ENCODE peak calls at places on chromosomes 4 and X, in four cellular contexts. One of them, this sample, is unnamed.

GRCh38 chr4:39928538-39928937 is 49.2 kb downstream of the PDS5A start:
- DNase-seq in tibial artery: no peak
- DNase-seq in AG04450: no peak
- DNase-seq in pancreas: no peak
- DNase-seq in this sample: no peak

GRCh38 chr4:180134116-180134866 is 2108.9 kb upstream of the TENM3 start:
- DNase-seq in tibial artery: no peak
- DNase-seq in AG04450: no peak
- DNase-seq in pancreas: peak
- DNase-seq in this sample: no peak

GRCh38 chrX:100264200-100264599 is 145.9 kb downstream of the PCDH19 start:
- DNase-seq in tibial artery: no peak
- DNase-seq in AG04450: no peak
- DNase-seq in pancreas: no peak
- DNase-seq in this sample: no peak

GRCh38 chrX:74449322-74449936 is 28.1 kb downstream of the SLC16A2 start:
- DNase-seq in tibial artery: no peak
- DNase-seq in AG04450: no peak
- DNase-seq in pancreas: no peak
- DNase-seq in this sample: no peak

GRCh38 chrX:115912372-115912897 is 258.1 kb upstream of the AGTR2 start:
- DNase-seq in tibial artery: no peak
- DNase-seq in AG04450: no peak
- DNase-seq in pancreas: no peak
- DNase-seq in this sample: no peak

GRCh38 chr4:61514991-61515390 is 314.9 kb downstream of the ADGRL3 start:
- DNase-seq in tibial artery: no peak
- DNase-seq in AG04450: no peak
- DNase-seq in pancreas: no peak
- DNase-seq in this sample: no peak

GRCh38 chrX:10631416-10632145 is 11.2 kb upstream of the MID1 start:
- DNase-seq in tibial artery: no peak
- DNase-seq in AG04450: no peak
- DNase-seq in pancreas: no peak
- DNase-seq in this sample: no peak

GRCh38 chrX:48971325-48972213 is at the start of gene KCND1:
- DNase-seq in tibial artery: peak
- DNase-seq in AG04450: no peak
- DNase-seq in pancreas: no peak
- DNase-seq in this sample: no peak

GRCh38 chrX:1433646-1434357 is 18.9 kb downstream of the ASMTL start:
- DNase-seq in tibial artery: no peak
- DNase-seq in AG04450: no peak
- DNase-seq in pancreas: peak
- DNase-seq in this sample: no peak

GRCh38 chr4:89400408-89401035 is 92.9 kb upstream of the GPRIN3 start:
- DNase-seq in tibial artery: no peak
- DNase-seq in AG04450: no peak
- DNase-seq in pancreas: no peak
- DNase-seq in this sample: no peak

GRCh38 chrX:52574416-52575275 is 57.8 kb upstream of the XAGE1B start:
- DNase-seq in tibial artery: no peak
- DNase-seq in AG04450: peak
- DNase-seq in pancreas: no peak
- DNase-seq in this sample: peak

GRCh38 chrX:9352683-9353430 is 112.0 kb upstream of the TBL1X start:
- DNase-seq in tibial artery: no peak
- DNase-seq in AG04450: no peak
- DNase-seq in pancreas: no peak
- DNase-seq in this sample: no peak

GRCh38 chr4:121127100-121127499 is 37.0 kb downstream of the TNIP3 start:
- DNase-seq in tibial artery: no peak
- DNase-seq in AG04450: no peak
- DNase-seq in pancreas: no peak
- DNase-seq in this sample: no peak

GRCh38 chr4:133186210-133186609 is 37.1 kb downstream of the PCDH10 start:
- DNase-seq in tibial artery: no peak
- DNase-seq in AG04450: no peak
- DNase-seq in pancreas: no peak
- DNase-seq in this sample: no peak

GRCh38 chr4:60683953-60684352 is 516.2 kb upstream of the ADGRL3 start:
- DNase-seq in tibial artery: no peak
- DNase-seq in AG04450: peak
- DNase-seq in pancreas: no peak
- DNase-seq in this sample: peak

GRCh38 chr4:39591290-39591689 is 47.4 kb downstream of the SMIM14 start:
- DNase-seq in tibial artery: no peak
- DNase-seq in AG04450: no peak
- DNase-seq in pancreas: no peak
- DNase-seq in this sample: no peak

GRCh38 chr4:10063544-10064300 is 42.4 kb upstream of the SLC2A9 start:
- DNase-seq in tibial artery: peak
- DNase-seq in AG04450: peak
- DNase-seq in pancreas: no peak
- DNase-seq in this sample: peak

GRCh38 chr4:148007303-148007702 is 275.4 kb downstream of the ARHGAP10 start:
- DNase-seq in tibial artery: no peak
- DNase-seq in AG04450: peak
- DNase-seq in pancreas: no peak
- DNase-seq in this sample: peak

GRCh38 chrX:80486299-80486698 is 66.1 kb downstream of the TENT5D start:
- DNase-seq in tibial artery: no peak
- DNase-seq in AG04450: no peak
- DNase-seq in pancreas: no peak
- DNase-seq in this sample: no peak

GRCh38 chr4:147488551-147488950 is 7.7 kb downstream of the EDNRA start:
- DNase-seq in tibial artery: no peak
- DNase-seq in AG04450: no peak
- DNase-seq in pancreas: no peak
- DNase-seq in this sample: no peak

GRCh38 chrX:130828641-130829040 is 74.4 kb downstream of the ENOX2 start:
- DNase-seq in tibial artery: no peak
- DNase-seq in AG04450: no peak
- DNase-seq in pancreas: no peak
- DNase-seq in this sample: no peak

GRCh38 chr4:24226018-24226417 is 336.2 kb upstream of the PPARGC1A start:
- DNase-seq in tibial artery: no peak
- DNase-seq in AG04450: no peak
- DNase-seq in pancreas: no peak
- DNase-seq in this sample: peak

GRCh38 chr4:40200881-40201797 is 4.3 kb downstream of the RHOH start:
- DNase-seq in tibial artery: no peak
- DNase-seq in AG04450: peak
- DNase-seq in pancreas: no peak
- DNase-seq in this sample: no peak

GRCh38 chrX:87663421-87663820 is 145.8 kb downstream of the KLHL4 start:
- DNase-seq in tibial artery: no peak
- DNase-seq in AG04450: no peak
- DNase-seq in pancreas: no peak
- DNase-seq in this sample: no peak

GRCh38 chrX:19883878-19884277 is 3.5 kb downstream of the SH3KBP1 start:
- DNase-seq in tibial artery: no peak
- DNase-seq in AG04450: no peak
- DNase-seq in pancreas: no peak
- DNase-seq in this sample: no peak

GRCh38 chrX:122517781-122518180 is 666.3 kb upstream of the GRIA3 start:
- DNase-seq in tibial artery: no peak
- DNase-seq in AG04450: no peak
- DNase-seq in pancreas: no peak
- DNase-seq in this sample: no peak

GRCh38 chrX:24692305-24692704 is 1.4 kb upstream of the POLA1 start:
- DNase-seq in tibial artery: no peak
- DNase-seq in AG04450: no peak
- DNase-seq in pancreas: no peak
- DNase-seq in this sample: no peak

GRCh38 chrX:24696241-24696640 is 2.5 kb downstream of the POLA1 start:
- DNase-seq in tibial artery: no peak
- DNase-seq in AG04450: no peak
- DNase-seq in pancreas: no peak
- DNase-seq in this sample: no peak

GRCh38 chrX:24694825-24695224 is 1.1 kb downstream of the POLA1 start:
- DNase-seq in tibial artery: no peak
- DNase-seq in AG04450: no peak
- DNase-seq in pancreas: no peak
- DNase-seq in this sample: no peak

GRCh38 chrX:24693453-24694202 is at the start of gene POLA1:
- DNase-seq in tibial artery: peak
- DNase-seq in AG04450: peak
- DNase-seq in pancreas: peak
- DNase-seq in this sample: peak
- TF ChIP-seq CTCF in tibial artery: peak
- TF ChIP-seq CTCF in AG04450: peak
- TF ChIP-seq CTCF in pancreas: no peak
- TF ChIP-seq CTCF in this sample: peak

GRCh38 chr4:4825431-4825830 is 34.0 kb upstream of the MSX1 start:
- DNase-seq in tibial artery: no peak
- DNase-seq in AG04450: no peak
- DNase-seq in pancreas: no peak
- DNase-seq in this sample: no peak
- H3K4me3 ChIP-seq in tibial artery: no peak
- H3K4me3 ChIP-seq in AG04450: no peak
- H3K4me3 ChIP-seq in pancreas: no peak
- H3K4me3 ChIP-seq in this sample: no peak

GRCh38 chr4:140740422-140740821 is 15.8 kb downstream of the TBC1D9 start:
- DNase-seq in tibial artery: no peak
- DNase-seq in AG04450: no peak
- DNase-seq in pancreas: no peak
- DNase-seq in this sample: no peak

GRCh38 chr4:140744421-140744820 is 11.8 kb downstream of the TBC1D9 start:
- DNase-seq in tibial artery: no peak
- DNase-seq in AG04450: no peak
- DNase-seq in pancreas: no peak
- DNase-seq in this sample: no peak

GRCh38 chr4:140742838-140743193 is 13.4 kb downstream of the TBC1D9 start:
- DNase-seq in tibial artery: no peak
- DNase-seq in AG04450: no peak
- DNase-seq in pancreas: no peak
- DNase-seq in this sample: no peak

GRCh38 chr4:140740906-140741670 is 15.1 kb downstream of the TBC1D9 start:
- DNase-seq in tibial artery: no peak
- DNase-seq in AG04450: no peak
- DNase-seq in pancreas: no peak
- DNase-seq in this sample: no peak

DNA sequence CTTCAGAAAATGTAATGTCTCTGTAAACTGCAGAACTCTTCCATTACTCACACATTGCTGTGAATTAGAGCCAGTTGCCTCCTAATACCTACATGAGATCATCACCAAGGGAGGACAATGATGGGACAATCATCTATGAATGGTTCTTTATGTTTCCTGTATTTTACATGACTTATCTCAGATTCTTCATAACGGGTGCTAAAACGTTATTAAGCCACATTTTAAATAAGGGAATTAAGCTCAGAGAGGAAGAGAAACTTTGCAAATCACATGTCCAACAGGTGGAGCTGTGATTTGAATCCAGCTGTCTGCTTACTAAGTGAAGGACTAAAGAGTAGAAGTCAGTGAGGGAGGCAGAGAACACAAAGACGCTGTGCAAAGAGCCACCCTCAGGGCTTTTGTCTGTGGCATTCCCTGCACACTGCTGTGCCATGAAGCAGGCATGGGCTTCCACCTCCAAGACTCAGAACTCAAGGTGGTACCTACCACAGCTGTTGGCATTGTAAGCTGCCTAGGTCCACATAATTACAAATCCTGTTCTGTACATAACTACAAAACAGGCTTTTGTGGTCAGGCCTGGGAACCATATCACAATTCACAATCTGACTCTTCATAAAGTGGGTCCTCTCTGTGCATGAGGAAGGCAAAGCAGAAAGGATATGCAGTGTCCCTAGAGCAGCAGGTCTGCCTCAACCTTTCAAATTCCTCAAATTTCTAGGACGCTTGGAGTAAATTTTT is 12.8 kb downstream of the TBC1D9 start:
- DNase-seq in tibial artery: no peak
- DNase-seq in AG04450: no peak
- DNase-seq in pancreas: no peak
- DNase-seq in this sample: no peak
- TF ChIP-seq CTCF in tibial artery: no peak
- TF ChIP-seq CTCF in AG04450: peak
- TF ChIP-seq CTCF in pancreas: no peak
- TF ChIP-seq CTCF in this sample: no peak

GRCh38 chr4:183100827-183101226 is 1.8 kb downstream of the WWC2 start:
- DNase-seq in tibial artery: no peak
- DNase-seq in AG04450: no peak
- DNase-seq in pancreas: no peak
- DNase-seq in this sample: no peak
- H3K4me3 ChIP-seq in tibial artery: peak
- H3K4me3 ChIP-seq in AG04450: peak
- H3K4me3 ChIP-seq in pancreas: no peak
- H3K4me3 ChIP-seq in this sample: peak

This sample was measured in HFF-Myc.